ENCODE peak calls at places on chromosome 22, in ten cellular contexts. One of them, this sample, is unnamed.

GRCh38 chr22:46084943-46085830 is 65.1 kb upstream of the PPARA start:
- DNase-seq in BJ: no peak
- DNase-seq in right cardiac atrium: peak; percentile 96
- DNase-seq in HS-27A: peak; percentile 66
- DNase-seq in germinal center: no peak
- DNase-seq in neural crest cell: no peak
- DNase-seq in T follicular helper cell: no peak
- DNase-seq in fibroblast of lung: peak; percentile 96
- DNase-seq in right lobe of liver: peak; percentile 86
- DNase-seq in ovary: peak; percentile 86
- DNase-seq in this sample: no peak

GRCh38 chr22:21961886-21962654 is 9.4 kb upstream of the PPM1F start:
- DNase-seq in ovary: no peak
- DNase-seq in right cardiac atrium: peak; percentile 54
- DNase-seq in fibroblast of lung: peak; percentile 41
- DNase-seq in T follicular helper cell: no peak
- DNase-seq in right lobe of liver: peak; percentile 74
- DNase-seq in BJ: no peak
- DNase-seq in germinal center: no peak
- DNase-seq in HS-27A: no peak
- DNase-seq in neural crest cell: no peak
- DNase-seq in this sample: no peak

GRCh38 chr22:23394525-23395326 is 185.4 kb downstream of the IGLL1 start:
- DNase-seq in germinal center: no peak
- DNase-seq in right cardiac atrium: no peak
- DNase-seq in BJ: no peak
- DNase-seq in T follicular helper cell: no peak
- DNase-seq in neural crest cell: no peak
- DNase-seq in ovary: no peak
- DNase-seq in right lobe of liver: no peak
- DNase-seq in HS-27A: no peak
- DNase-seq in fibroblast of lung: no peak
- DNase-seq in this sample: no peak

GRCh38 chr22:43014062-43014875 is 680 bp downstream of the PACSIN2 start:
- DNase-seq in right lobe of liver: peak; percentile 67
- DNase-seq in fibroblast of lung: peak; percentile 29
- DNase-seq in ovary: peak; percentile 32
- DNase-seq in right cardiac atrium: peak; percentile 79
- DNase-seq in neural crest cell: peak; percentile 24
- DNase-seq in BJ: no peak
- DNase-seq in HS-27A: no peak
- DNase-seq in T follicular helper cell: peak; percentile 19
- DNase-seq in germinal center: peak; percentile 19
- DNase-seq in this sample: no peak

GRCh38 chr22:49724030-49724892 is 103.4 kb downstream of the BRD1 start:
- DNase-seq in T follicular helper cell: peak; percentile 7
- DNase-seq in right lobe of liver: no peak
- DNase-seq in fibroblast of lung: no peak
- DNase-seq in HS-27A: no peak
- DNase-seq in ovary: no peak
- DNase-seq in BJ: no peak
- DNase-seq in right cardiac atrium: no peak
- DNase-seq in germinal center: peak; percentile 41
- DNase-seq in neural crest cell: no peak
- DNase-seq in this sample: no peak

GRCh38 chr22:38413085-38414008 is 41.7 kb downstream of the KCNJ4 start:
- DNase-seq in HS-27A: no peak
- DNase-seq in germinal center: no peak
- DNase-seq in right cardiac atrium: peak; percentile 80
- DNase-seq in right lobe of liver: no peak
- DNase-seq in ovary: no peak
- DNase-seq in BJ: no peak
- DNase-seq in T follicular helper cell: no peak
- DNase-seq in fibroblast of lung: no peak
- DNase-seq in neural crest cell: no peak
- DNase-seq in this sample: no peak

GRCh38 chr22:35037089-35037488 is 28.9 kb upstream of the ISX start:
- DNase-seq in BJ: no peak
- DNase-seq in T follicular helper cell: no peak
- DNase-seq in right lobe of liver: no peak
- DNase-seq in HS-27A: no peak
- DNase-seq in neural crest cell: peak; percentile 9
- DNase-seq in fibroblast of lung: no peak
- DNase-seq in ovary: no peak
- DNase-seq in germinal center: no peak
- DNase-seq in right cardiac atrium: no peak
- DNase-seq in this sample: no peak

GRCh38 chr22:48045369-48045768 is 1282.9 kb downstream of the TBC1D22A start:
- DNase-seq in ovary: no peak
- DNase-seq in fibroblast of lung: no peak
- DNase-seq in germinal center: no peak
- DNase-seq in neural crest cell: no peak
- DNase-seq in right cardiac atrium: no peak
- DNase-seq in right lobe of liver: no peak
- DNase-seq in HS-27A: no peak
- DNase-seq in BJ: no peak
- DNase-seq in T follicular helper cell: no peak
- DNase-seq in this sample: no peak

GRCh38 chr22:36330655-36331305 is 57.0 kb downstream of the MYH9 start:
- DNase-seq in T follicular helper cell: no peak
- DNase-seq in right cardiac atrium: peak; percentile 87
- DNase-seq in HS-27A: peak; percentile 77
- DNase-seq in right lobe of liver: peak; percentile 63
- DNase-seq in fibroblast of lung: peak; percentile 77
- DNase-seq in neural crest cell: no peak
- DNase-seq in ovary: no peak
- DNase-seq in germinal center: no peak
- DNase-seq in BJ: no peak
- DNase-seq in this sample: no peak

GRCh38 chr22:39556970-39557811 is 13.4 kb upstream of the CACNA1I start:
- DNase-seq in T follicular helper cell: peak; percentile 32
- DNase-seq in ovary: no peak
- DNase-seq in HS-27A: no peak
- DNase-seq in BJ: no peak
- DNase-seq in fibroblast of lung: peak; percentile 14
- DNase-seq in neural crest cell: no peak
- DNase-seq in germinal center: no peak
- DNase-seq in right lobe of liver: no peak
- DNase-seq in right cardiac atrium: no peak
- DNase-seq in this sample: no peak

GRCh38 chr22:42553475-42554361 is at the start of gene SERHL2:
- DNase-seq in fibroblast of lung: peak; percentile 71
- DNase-seq in germinal center: peak; percentile 88
- DNase-seq in neural crest cell: peak; percentile 94
- DNase-seq in BJ: peak; percentile 19
- DNase-seq in right cardiac atrium: peak; percentile 97
- DNase-seq in right lobe of liver: peak; percentile 92
- DNase-seq in HS-27A: peak; percentile 3
- DNase-seq in ovary: peak; percentile 91
- DNase-seq in T follicular helper cell: peak; percentile 72
- DNase-seq in this sample: peak; percentile 82